ENCODE peak calls at places on chromosomes 13 and 19, in four cellular contexts. G is A549, W is HepG2, R is tibial nerve. J is an unnamed sample. For H3K4me1, the result is how much of the 10 kb centered on the place peaks cover.

GRCh38 chr19:51094696-51095279 is 12.1 kb upstream of the KLK14 start:
- DNase-seq in W (peak), G (peak), R (no peak), J (no peak)

GRCh38 chr19:38663957-38664502 is 16.6 kb downstream of the ACTN4 start:
- DNase-seq in R (peak), W (no peak), G (no peak), J (peak)

GRCh38 chr13:30340367-30341184 is 33.2 kb upstream of the KATNAL1 start:
- DNase-seq in W (no peak), R (no peak), G (no peak), J (peak)

GRCh38 chr13:114020750-114021463 is 47.0 kb upstream of the C13orf46 start:
- DNase-seq in R (no peak), W (no peak), G (no peak), J (no peak)

GRCh38 chr13:110714798-110715394 is 1.4 kb downstream of the ING1 start:
- DNase-seq in G (no peak), R (peak), W (peak), J (peak)

GRCh38 chr13:78700121-78700910 is 41.4 kb upstream of the OBI1 start:
- DNase-seq in R (no peak), G (no peak), W (no peak), J (no peak)

GRCh38 chr13:80196756-80197155 is 144.2 kb downstream of the SPRY2 start:
- DNase-seq in R (no peak), W (no peak), G (no peak), J (no peak)

GRCh38 chr13:102845630-102846260 is at the start of gene ERCC5:
- DNase-seq in G (peak), W (peak), R (peak), J (peak)

GRCh38 chr19:56111601-56112312 is 9.3 kb downstream of the ZNF787 start:
- DNase-seq in R (no peak), G (no peak), W (peak), J (peak)

GRCh38 chr19:3234800-3235199 is 10.3 kb downstream of the CELF5 start:
- DNase-seq in W (no peak), G (no peak), R (no peak), J (no peak)

GRCh38 chr13:30569901-30570576 is 47.7 kb upstream of the USPL1 start:
- DNase-seq in R (no peak), W (peak), G (peak), J (peak)

GRCh38 chr19:45503909-45504308 is 3.4 kb upstream of the VASP start:
- DNase-seq in R (no peak), W (no peak), G (no peak), J (no peak)

GRCh38 chr19:46860125-46860845 is 512 bp upstream of the ARHGAP35 start:
- DNase-seq in W (peak), R (peak), G (peak), J (peak)

GRCh38 chr13:51818771-51819511 is 15.0 kb upstream of the DHRS12 start:
- DNase-seq in W (no peak), R (no peak), G (no peak), J (peak)

GRCh38 chr19:28960586-28960985 is 252.4 kb downstream of the UQCRFS1 start:
- DNase-seq in G (no peak), R (no peak), W (no peak), J (no peak)

GRCh38 chr19:31205887-31206518 is 143.2 kb downstream of the TSHZ3 start:
- DNase-seq in W (no peak), R (no peak), G (no peak), J (no peak)

GRCh38 chr13:78102121-78102677 is 183.6 kb upstream of the EDNRB start:
- DNase-seq in R (peak), G (no peak), W (no peak), J (peak)

GRCh38 chr19:35710784-35711723 is 6.7 kb downstream of the ZBTB32 start:
- DNase-seq in R (no peak), W (no peak), G (no peak), J (no peak)

GRCh38 chr13:77136902-77137420 is 110.0 kb upstream of the FBXL3 start:
- DNase-seq in R (no peak), W (no peak), G (no peak), J (no peak)

GRCh38 chr13:44668707-44669106 is 92.6 kb upstream of the TSC22D1 start:
- DNase-seq in R (no peak), G (no peak), W (no peak), J (no peak)

GRCh38 chr13:101751488-101751887 is 299.0 kb downstream of the ITGBL1 start:
- DNase-seq in G (no peak), R (no peak), W (no peak), J (no peak)

GRCh38 chr19:35069706-35070105 is 28.2 kb downstream of the HPN start:
- DNase-seq in R (no peak), G (no peak), W (no peak), J (no peak)

GRCh38 chr13:85798999-85799646 is at the start of gene SLITRK6:
- DNase-seq in R (no peak), W (no peak), G (peak), J (no peak)

GRCh38 chr19:42355896-42356295 is 30.5 kb downstream of the MEGF8 start:
- DNase-seq in R (no peak), W (no peak), G (no peak), J (no peak)

GRCh38 chr13:58181111-58181510 is 549.6 kb downstream of the PCDH17 start:
- DNase-seq in W (no peak), G (no peak), R (no peak), J (peak)

GRCh38 chr19:4524808-4525562 is 6.7 kb upstream of the PLIN4 start:
- DNase-seq in R (peak), G (peak), W (no peak), J (no peak)

GRCh38 chr19:58558623-58559274 is 338 bp upstream of the UBE2M start:
- DNase-seq in W (peak), R (peak), G (peak), J (peak)

GRCh38 chr19:1104452-1105216 is 840 bp downstream of the GPX4 start:
- DNase-seq in G (no peak), R (peak), W (peak), J (peak)

GRCh38 chr13:66237411-66238062 is 992.6 kb downstream of the PCDH9 start:
- DNase-seq in G (no peak), W (no peak), R (no peak), J (no peak)

GRCh38 chr13:50682002-50682401 is 161.5 kb downstream of the DLEU7 start:
- DNase-seq in G (no peak), W (no peak), R (no peak), J (no peak)

GRCh38 chr19:35734273-35734672 is 8.0 kb downstream of the IGFLR1 start:
- DNase-seq in G (no peak), W (no peak), R (no peak), J (no peak)

GRCh38 chr13:71866173-71867091 is 572 bp downstream of the DACH1 start:
- DNase-seq in R (no peak), W (no peak), G (no peak), J (no peak)

GRCh38 chr13:72246396-72246795 is 379.4 kb upstream of the DACH1 start:
- DNase-seq in R (no peak), W (no peak), G (no peak), J (no peak)

GRCh38 chr19:2221250-2221831 is 14.8 kb downstream of the PLEKHJ1 start:
- DNase-seq in R (no peak), G (no peak), W (no peak), J (no peak)

GRCh38 chr13:100560498-100561215 is 27.9 kb downstream of the GGACT start:
- DNase-seq in G (no peak), W (no peak), R (no peak), J (no peak)

GRCh38 chr19:49145485-49146407 is 9.4 kb downstream of the HRC start:
- DNase-seq in R (peak), W (peak), G (peak), J (peak)

GRCh38 chr19:56066152-56067023 is 54.7 kb downstream of the ZNF787 start:
- DNase-seq in G (peak), R (no peak), W (peak), J (peak)

GRCh38 chr19:40751065-40751923 is at the start of gene SNRPA:
- DNase-seq in G (peak), W (peak), R (peak), J (peak)
- H3K4me1 ChIP-seq in G (half or more), W (half or more), R (under half), J (under half)

DNA sequence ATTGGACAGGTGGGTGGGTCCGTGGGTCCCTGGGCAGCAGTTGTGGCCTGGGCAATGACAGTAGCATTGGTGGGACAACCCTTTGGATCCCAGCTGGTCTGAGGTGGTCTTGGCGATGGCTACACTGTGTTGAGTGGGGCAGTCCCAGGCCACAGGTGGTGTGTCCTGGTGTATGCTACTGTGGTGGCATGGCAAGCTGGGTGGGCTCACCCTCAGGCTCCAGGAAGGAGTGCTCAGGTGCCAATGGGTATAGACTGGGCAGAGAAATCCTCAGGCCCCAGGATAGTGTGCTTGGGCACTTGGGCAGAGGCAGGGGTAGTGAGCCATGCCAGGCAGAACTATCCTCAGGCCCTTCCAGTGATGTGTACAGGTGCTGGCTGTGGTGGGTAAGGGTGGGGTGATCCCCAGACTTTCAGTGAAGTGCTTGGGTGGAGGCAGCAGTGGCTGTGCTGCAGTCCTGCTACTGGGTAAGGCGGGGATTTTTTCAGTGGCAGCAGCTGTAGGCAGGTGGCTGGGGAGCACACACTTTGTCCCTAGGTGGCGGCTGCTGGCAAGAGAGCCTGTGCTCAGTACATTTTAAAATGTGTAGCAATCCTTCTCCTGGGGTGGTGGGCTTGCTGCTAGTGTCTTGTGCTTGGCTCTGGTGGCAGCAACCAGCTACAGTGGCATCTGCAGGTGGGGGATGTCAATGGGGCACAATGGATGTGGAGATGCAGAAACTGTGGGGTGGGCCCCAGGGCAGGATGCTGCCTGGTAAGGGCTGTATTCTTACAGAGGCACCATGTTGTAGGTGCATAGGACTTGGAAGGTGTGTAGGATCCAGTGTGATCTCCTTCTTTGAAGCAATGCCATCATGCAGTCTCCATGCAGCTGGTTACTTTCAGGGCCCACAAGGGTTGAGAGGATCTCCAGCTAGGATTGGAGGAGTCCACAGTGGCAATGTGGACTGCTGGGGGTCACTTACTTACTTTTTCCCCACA is 64.9 kb downstream of the DNAJC3 start:
- DNase-seq in W (no peak), R (no peak), G (no peak), J (no peak)
- H3K27ac ChIP-seq in W (no peak), R (no peak), G (peak), J (no peak)

GRCh38 chr19:12411893-12412292 is 10.8 kb upstream of the ZNF799 start:
- DNase-seq in G (no peak), W (no peak), R (no peak), J (no peak)
- TF ChIP-seq EP300 in G (no peak), W (no peak), R (no peak), J (no peak)

GRCh38 chr13:94291631-94292322 is 187.7 kb downstream of the DCT start:
- DNase-seq in W (peak), G (no peak), R (no peak), J (no peak)
- H3K4me1 ChIP-seq in W (under half), G (under half), R (under half), J (under half)

DNA sequence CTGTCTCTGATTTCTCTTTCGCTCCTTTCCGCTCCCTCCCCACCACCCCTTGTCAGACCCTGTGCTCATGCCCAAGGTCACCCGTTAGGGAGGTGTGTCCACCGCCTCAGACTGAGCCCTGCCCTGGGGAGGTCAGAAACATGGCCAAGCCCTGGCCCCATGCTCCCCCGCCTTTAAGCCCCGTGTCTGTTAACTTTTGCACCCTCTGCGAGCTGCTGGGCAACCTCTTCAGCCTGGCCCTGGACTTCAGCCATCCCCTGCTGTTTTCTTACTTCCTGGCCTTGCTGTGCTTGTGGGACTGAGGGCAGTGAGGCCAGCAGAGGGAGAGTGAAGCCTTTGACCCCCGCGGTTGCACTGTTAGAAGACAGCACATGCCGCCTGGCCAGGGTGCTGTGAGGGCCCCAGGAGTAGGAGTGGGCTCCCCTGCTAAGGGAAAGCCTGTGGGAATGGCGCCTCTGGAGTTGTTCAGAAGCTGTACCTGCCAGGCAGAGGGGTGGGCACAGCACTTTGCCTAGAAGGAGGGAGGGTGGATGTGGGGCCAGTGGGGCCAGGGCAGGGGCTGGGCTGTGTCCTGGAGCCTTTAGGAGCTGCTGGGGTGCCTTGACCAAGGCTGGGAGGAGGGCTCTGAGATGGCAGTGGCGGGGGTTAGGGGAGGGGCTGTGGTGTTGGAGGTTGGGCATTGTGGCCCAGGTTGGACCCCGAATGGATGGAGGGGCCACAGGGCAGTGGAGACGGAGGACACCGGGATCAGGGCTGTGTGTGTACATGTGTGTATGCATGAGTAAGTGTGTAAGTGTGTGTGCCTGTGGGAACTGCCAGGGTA is 7.9 kb downstream of the UPF1 start:
- DNase-seq in W (peak), R (no peak), G (no peak), J (no peak)
- H3K27ac ChIP-seq in W (peak), R (no peak), G (no peak), J (no peak)

DNA sequence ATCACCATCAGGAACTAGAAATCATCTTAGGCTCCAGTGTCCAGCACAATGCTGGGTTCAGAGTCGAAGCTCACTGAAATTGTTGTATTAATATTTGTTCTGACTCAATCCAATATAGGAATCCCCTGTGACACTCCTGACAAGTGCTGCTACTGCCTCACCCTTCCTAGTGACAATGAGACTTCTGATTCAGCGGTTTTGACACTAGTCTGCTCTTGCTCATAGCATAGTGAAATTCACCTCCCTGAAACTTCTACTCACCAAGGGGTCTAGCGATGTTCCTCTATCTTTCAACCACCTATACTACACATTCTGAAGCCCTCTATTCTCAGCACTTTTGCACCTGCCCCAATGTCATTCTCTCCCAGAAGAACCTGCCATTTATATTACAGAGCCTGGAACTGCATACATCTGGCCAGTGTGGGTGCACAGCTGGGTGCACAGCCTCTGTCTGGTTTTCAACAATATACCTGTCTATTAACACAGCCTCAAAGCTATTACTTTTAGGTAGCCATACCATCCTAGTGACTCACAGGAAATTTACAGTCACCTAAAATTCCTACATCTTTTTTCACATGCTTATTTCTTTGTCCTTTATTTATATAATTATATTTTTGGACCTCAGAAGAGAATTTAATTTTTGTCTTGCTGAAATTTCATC is 88.3 kb downstream of the DOCK9 start:
- DNase-seq in R (no peak), W (no peak), G (no peak), J (no peak)
- TF ChIP-seq EP300 in R (no peak), W (no peak), G (no peak), J (no peak)

GRCh38 chr13:26984337-26984736 is 187.3 kb downstream of the USP12 start:
- DNase-seq in W (no peak), G (no peak), R (no peak), J (no peak)
- H3K4me1 ChIP-seq in W (half or more), G (half or more), R (under half), J (under half)

GRCh38 chr13:99159331-99160061 is 41.2 kb upstream of the UBAC2 start:
- DNase-seq in G (no peak), R (no peak), W (no peak), J (no peak)

GRCh38 chr13:99161512-99161911 is 39.1 kb upstream of the UBAC2 start:
- DNase-seq in G (no peak), W (no peak), R (no peak), J (no peak)

GRCh38 chr13:99162543-99162942 is 38.1 kb upstream of the UBAC2 start:
- DNase-seq in W (no peak), G (no peak), R (no peak), J (no peak)

GRCh38 chr13:99158846-99159245 is 41.8 kb upstream of the UBAC2 start:
- DNase-seq in R (no peak), G (no peak), W (no peak), J (no peak)

GRCh38 chr13:99160415-99160814 is 40.2 kb upstream of the UBAC2 start:
- DNase-seq in W (no peak), R (no peak), G (no peak), J (no peak)
- H3K27ac ChIP-seq in W (no peak), R (no peak), G (no peak), J (no peak)